ENCODE peak calls at places on chromosomes 5 and 9, in four cellular contexts. One of them, this sample, is unnamed. For H3K9me3, the result is how much of the 10 kb centered on the place peaks cover.

GRCh38 chr5:114450516-114450909 is 88.6 kb downstream of the KCNN2 start:
- DNase-seq in lower lobe of right lung: no peak
- DNase-seq in CD8-positive, alpha-beta memory T cell: no peak
- DNase-seq in heart right ventricle: no peak
- DNase-seq in this sample: no peak

GRCh38 chr5:5881294-5881693 is 458.8 kb downstream of the ICE1 start:
- DNase-seq in lower lobe of right lung: no peak
- DNase-seq in CD8-positive, alpha-beta memory T cell: no peak
- DNase-seq in heart right ventricle: no peak
- DNase-seq in this sample: no peak

GRCh38 chr9:14353222-14354056 is 39.5 kb upstream of the NFIB start:
- DNase-seq in lower lobe of right lung: peak
- DNase-seq in CD8-positive, alpha-beta memory T cell: peak
- DNase-seq in heart right ventricle: peak
- DNase-seq in this sample: peak

GRCh38 chr5:137708062-137708461 is 27.8 kb downstream of the KLHL3 start:
- DNase-seq in lower lobe of right lung: no peak
- DNase-seq in CD8-positive, alpha-beta memory T cell: no peak
- DNase-seq in heart right ventricle: no peak
- DNase-seq in this sample: no peak

GRCh38 chr9:70415041-70415440 is 584 bp upstream of the KLF9 start:
- DNase-seq in lower lobe of right lung: no peak
- DNase-seq in CD8-positive, alpha-beta memory T cell: no peak
- DNase-seq in heart right ventricle: no peak
- DNase-seq in this sample: no peak

GRCh38 chr5:9454012-9454481 is 91.8 kb downstream of the SEMA5A start:
- DNase-seq in lower lobe of right lung: no peak
- DNase-seq in CD8-positive, alpha-beta memory T cell: no peak
- DNase-seq in heart right ventricle: no peak
- DNase-seq in this sample: no peak

GRCh38 chr9:34993502-34994428 is 4.2 kb downstream of the DNAJB5 start:
- DNase-seq in lower lobe of right lung: no peak
- DNase-seq in CD8-positive, alpha-beta memory T cell: no peak
- DNase-seq in heart right ventricle: peak
- DNase-seq in this sample: no peak

GRCh38 chr5:171600736-171601265 is 181.4 kb downstream of the FGF18 start:
- DNase-seq in lower lobe of right lung: peak
- DNase-seq in CD8-positive, alpha-beta memory T cell: no peak
- DNase-seq in heart right ventricle: no peak
- DNase-seq in this sample: no peak

GRCh38 chr9:137083418-137084004 is 3.3 kb upstream of the MAN1B1 start:
- DNase-seq in lower lobe of right lung: no peak
- DNase-seq in CD8-positive, alpha-beta memory T cell: no peak
- DNase-seq in heart right ventricle: no peak
- DNase-seq in this sample: no peak

GRCh38 chr5:114174837-114175236 is 187.0 kb upstream of the KCNN2 start:
- DNase-seq in lower lobe of right lung: no peak
- DNase-seq in CD8-positive, alpha-beta memory T cell: no peak
- DNase-seq in heart right ventricle: no peak
- DNase-seq in this sample: no peak

GRCh38 chr5:98050583-98050982 is 722.9 kb upstream of the RGMB start:
- DNase-seq in lower lobe of right lung: no peak
- DNase-seq in CD8-positive, alpha-beta memory T cell: no peak
- DNase-seq in heart right ventricle: no peak
- DNase-seq in this sample: no peak

GRCh38 chr5:10599828-10600227 is 36.0 kb downstream of the ANKRD33B start:
- DNase-seq in lower lobe of right lung: no peak
- DNase-seq in CD8-positive, alpha-beta memory T cell: no peak
- DNase-seq in heart right ventricle: no peak
- DNase-seq in this sample: no peak

GRCh38 chr5:158013939-158014338 is 155.0 kb upstream of the CLINT1 start:
- DNase-seq in lower lobe of right lung: no peak
- DNase-seq in CD8-positive, alpha-beta memory T cell: no peak
- DNase-seq in heart right ventricle: no peak
- DNase-seq in this sample: no peak

GRCh38 chr9:111474385-111474784 is 9.8 kb downstream of the ECPAS start:
- DNase-seq in lower lobe of right lung: no peak
- DNase-seq in CD8-positive, alpha-beta memory T cell: no peak
- DNase-seq in heart right ventricle: no peak
- DNase-seq in this sample: no peak

GRCh38 chr5:92644271-92644886 is 936.6 kb downstream of the NR2F1-AS1 start:
- DNase-seq in lower lobe of right lung: no peak
- DNase-seq in CD8-positive, alpha-beta memory T cell: no peak
- DNase-seq in heart right ventricle: no peak
- DNase-seq in this sample: no peak

GRCh38 chr5:78405820-78406750 is 45.7 kb downstream of the SCAMP1 start:
- DNase-seq in lower lobe of right lung: no peak
- DNase-seq in CD8-positive, alpha-beta memory T cell: no peak
- DNase-seq in heart right ventricle: no peak
- DNase-seq in this sample: no peak

GRCh38 chr9:94922098-94922607 is 195.7 kb downstream of the AOPEP start:
- DNase-seq in lower lobe of right lung: peak
- DNase-seq in CD8-positive, alpha-beta memory T cell: no peak
- DNase-seq in heart right ventricle: no peak
- DNase-seq in this sample: no peak

GRCh38 chr5:6712136-6712581 is 1.1 kb upstream of the TENT4A start:
- DNase-seq in lower lobe of right lung: peak
- DNase-seq in CD8-positive, alpha-beta memory T cell: peak
- DNase-seq in heart right ventricle: peak
- DNase-seq in this sample: peak

GRCh38 chr5:116564322-116564721 is 10.3 kb downstream of the SEMA6A start:
- DNase-seq in lower lobe of right lung: no peak
- DNase-seq in CD8-positive, alpha-beta memory T cell: no peak
- DNase-seq in heart right ventricle: no peak
- DNase-seq in this sample: no peak

GRCh38 chr5:162512935-162513575 is 445.5 kb downstream of the GABRG2 start:
- DNase-seq in lower lobe of right lung: no peak
- DNase-seq in CD8-positive, alpha-beta memory T cell: no peak
- DNase-seq in heart right ventricle: no peak
- DNase-seq in this sample: no peak

GRCh38 chr5:140926211-140926902 is at the start of gene PCDHAC1:
- DNase-seq in lower lobe of right lung: peak
- DNase-seq in CD8-positive, alpha-beta memory T cell: no peak
- DNase-seq in heart right ventricle: peak
- DNase-seq in this sample: no peak

GRCh38 chr5:156329197-156329611 is 2.2 kb downstream of the SGCD start:
- DNase-seq in lower lobe of right lung: no peak
- DNase-seq in CD8-positive, alpha-beta memory T cell: no peak
- DNase-seq in heart right ventricle: peak
- DNase-seq in this sample: no peak

GRCh38 chr5:52334367-52334766 is 453.3 kb upstream of the ITGA1 start:
- DNase-seq in lower lobe of right lung: no peak
- DNase-seq in CD8-positive, alpha-beta memory T cell: no peak
- DNase-seq in heart right ventricle: no peak
- DNase-seq in this sample: no peak

GRCh38 chr9:22103650-22104575 is 94.8 kb upstream of the CDKN2B start:
- DNase-seq in lower lobe of right lung: no peak
- DNase-seq in CD8-positive, alpha-beta memory T cell: no peak
- DNase-seq in heart right ventricle: no peak
- DNase-seq in this sample: no peak

GRCh38 chr9:121399126-121399882 is 29.3 kb upstream of the STOM start:
- DNase-seq in lower lobe of right lung: no peak
- DNase-seq in CD8-positive, alpha-beta memory T cell: no peak
- DNase-seq in heart right ventricle: no peak
- DNase-seq in this sample: no peak

GRCh38 chr5:152119091-152119490 is 194.4 kb upstream of the GLRA1 start:
- DNase-seq in lower lobe of right lung: no peak
- DNase-seq in CD8-positive, alpha-beta memory T cell: no peak
- DNase-seq in heart right ventricle: no peak
- DNase-seq in this sample: no peak

GRCh38 chr9:127569819-127570401 is 42.2 kb upstream of the STXBP1 start:
- DNase-seq in lower lobe of right lung: no peak
- DNase-seq in CD8-positive, alpha-beta memory T cell: no peak
- DNase-seq in heart right ventricle: no peak
- DNase-seq in this sample: no peak

GRCh38 chr5:176184608-176185132 is 53.6 kb upstream of the SIMC1 start:
- DNase-seq in lower lobe of right lung: no peak
- DNase-seq in CD8-positive, alpha-beta memory T cell: no peak
- DNase-seq in heart right ventricle: no peak
- DNase-seq in this sample: no peak

GRCh38 chr5:170159101-170159698 is 53.5 kb downstream of the FOXI1 start:
- DNase-seq in lower lobe of right lung: no peak
- DNase-seq in CD8-positive, alpha-beta memory T cell: no peak
- DNase-seq in heart right ventricle: no peak
- DNase-seq in this sample: no peak

GRCh38 chr9:116055536-116055935 is 98.1 kb upstream of the PAPPA start:
- DNase-seq in lower lobe of right lung: no peak
- DNase-seq in CD8-positive, alpha-beta memory T cell: no peak
- DNase-seq in heart right ventricle: no peak
- DNase-seq in this sample: no peak

GRCh38 chr5:150672237-150672883 is 11.3 kb downstream of the MYOZ3 start:
- DNase-seq in lower lobe of right lung: no peak
- DNase-seq in CD8-positive, alpha-beta memory T cell: no peak
- DNase-seq in heart right ventricle: peak
- DNase-seq in this sample: no peak

GRCh38 chr9:108105885-108106284 is 616.3 kb upstream of the KLF4 start:
- DNase-seq in lower lobe of right lung: no peak
- DNase-seq in CD8-positive, alpha-beta memory T cell: no peak
- DNase-seq in heart right ventricle: no peak
- DNase-seq in this sample: no peak

GRCh38 chr5:146744358-146744757 is 134.2 kb downstream of the PPP2R2B start:
- DNase-seq in lower lobe of right lung: no peak
- DNase-seq in CD8-positive, alpha-beta memory T cell: no peak
- DNase-seq in heart right ventricle: no peak
- DNase-seq in this sample: no peak

GRCh38 chr9:134475051-134475790 is 149.0 kb downstream of the RXRA start:
- DNase-seq in lower lobe of right lung: peak
- DNase-seq in CD8-positive, alpha-beta memory T cell: no peak
- DNase-seq in heart right ventricle: peak
- DNase-seq in this sample: no peak

GRCh38 chr9:137485343-137486140 is 26.4 kb upstream of the NSMF start:
- DNase-seq in lower lobe of right lung: no peak
- DNase-seq in CD8-positive, alpha-beta memory T cell: no peak
- DNase-seq in heart right ventricle: no peak
- DNase-seq in this sample: no peak

GRCh38 chr9:9920425-9920824 is 692.4 kb downstream of the PTPRD start:
- DNase-seq in lower lobe of right lung: no peak
- DNase-seq in CD8-positive, alpha-beta memory T cell: no peak
- DNase-seq in heart right ventricle: no peak
- DNase-seq in this sample: no peak

GRCh38 chr5:5721881-5722280 is 299.4 kb downstream of the ICE1 start:
- DNase-seq in lower lobe of right lung: no peak
- DNase-seq in CD8-positive, alpha-beta memory T cell: no peak
- DNase-seq in heart right ventricle: no peak
- DNase-seq in this sample: no peak

GRCh38 chr5:1331861-1332405 is 13.0 kb downstream of the CLPTM1L start:
- DNase-seq in lower lobe of right lung: no peak
- DNase-seq in CD8-positive, alpha-beta memory T cell: no peak
- DNase-seq in heart right ventricle: no peak
- DNase-seq in this sample: no peak

GRCh38 chr5:1333986-1334385 is 10.9 kb downstream of the CLPTM1L start:
- DNase-seq in lower lobe of right lung: no peak
- DNase-seq in CD8-positive, alpha-beta memory T cell: no peak
- DNase-seq in heart right ventricle: no peak
- DNase-seq in this sample: no peak

GRCh38 chr5:1330146-1330846 is 14.6 kb downstream of the CLPTM1L start:
- DNase-seq in lower lobe of right lung: peak
- DNase-seq in CD8-positive, alpha-beta memory T cell: no peak
- DNase-seq in heart right ventricle: no peak
- DNase-seq in this sample: no peak

GRCh38 chr5:1330847-1331831 is 13.8 kb downstream of the CLPTM1L start:
- DNase-seq in lower lobe of right lung: no peak
- DNase-seq in CD8-positive, alpha-beta memory T cell: no peak
- DNase-seq in heart right ventricle: no peak
- DNase-seq in this sample: no peak

GRCh38 chr5:1332461-1333001 is 12.4 kb downstream of the CLPTM1L start:
- DNase-seq in lower lobe of right lung: no peak
- DNase-seq in CD8-positive, alpha-beta memory T cell: no peak
- DNase-seq in heart right ventricle: no peak
- DNase-seq in this sample: no peak
- H3K9me3 ChIP-seq in lower lobe of right lung: under half
- H3K9me3 ChIP-seq in CD8-positive, alpha-beta memory T cell: under half
- H3K9me3 ChIP-seq in heart right ventricle: under half
- H3K9me3 ChIP-seq in this sample: under half

GRCh38 chr9:91682806-91683205 is 259.2 kb upstream of the NFIL3 start:
- DNase-seq in lower lobe of right lung: no peak
- DNase-seq in CD8-positive, alpha-beta memory T cell: no peak
- DNase-seq in heart right ventricle: no peak
- DNase-seq in this sample: no peak
- H3K9me3 ChIP-seq in lower lobe of right lung: under half
- H3K9me3 ChIP-seq in CD8-positive, alpha-beta memory T cell: under half
- H3K9me3 ChIP-seq in heart right ventricle: under half
- H3K9me3 ChIP-seq in this sample: under half

GRCh38 chr5:27474054-27474323 is 435.6 kb upstream of the CDH9 start:
- DNase-seq in lower lobe of right lung: no peak
- DNase-seq in CD8-positive, alpha-beta memory T cell: no peak
- DNase-seq in heart right ventricle: no peak
- DNase-seq in this sample: no peak
- H3K9me3 ChIP-seq in lower lobe of right lung: under half
- H3K9me3 ChIP-seq in CD8-positive, alpha-beta memory T cell: under half
- H3K9me3 ChIP-seq in heart right ventricle: half or more
- H3K9me3 ChIP-seq in this sample: under half

GRCh38 chr9:135909371-135909770 is 2.0 kb upstream of the CAMSAP1 start:
- DNase-seq in lower lobe of right lung: no peak
- DNase-seq in CD8-positive, alpha-beta memory T cell: no peak
- DNase-seq in heart right ventricle: no peak
- DNase-seq in this sample: no peak
- H3K9me3 ChIP-seq in lower lobe of right lung: under half
- H3K9me3 ChIP-seq in CD8-positive, alpha-beta memory T cell: under half
- H3K9me3 ChIP-seq in heart right ventricle: under half
- H3K9me3 ChIP-seq in this sample: under half

GRCh38 chr9:123696476-123696875 is 233.4 kb downstream of the DENND1A start:
- DNase-seq in lower lobe of right lung: no peak
- DNase-seq in CD8-positive, alpha-beta memory T cell: no peak
- DNase-seq in heart right ventricle: no peak
- DNase-seq in this sample: no peak
- H3K9me3 ChIP-seq in lower lobe of right lung: under half
- H3K9me3 ChIP-seq in CD8-positive, alpha-beta memory T cell: under half
- H3K9me3 ChIP-seq in heart right ventricle: under half
- H3K9me3 ChIP-seq in this sample: under half

GRCh38 chr9:11269036-11269435 is 656.2 kb upstream of the PTPRD start:
- DNase-seq in lower lobe of right lung: no peak
- DNase-seq in CD8-positive, alpha-beta memory T cell: no peak
- DNase-seq in heart right ventricle: no peak
- DNase-seq in this sample: no peak
- H3K9me3 ChIP-seq in lower lobe of right lung: under half
- H3K9me3 ChIP-seq in CD8-positive, alpha-beta memory T cell: under half
- H3K9me3 ChIP-seq in heart right ventricle: under half
- H3K9me3 ChIP-seq in this sample: under half

DNA sequence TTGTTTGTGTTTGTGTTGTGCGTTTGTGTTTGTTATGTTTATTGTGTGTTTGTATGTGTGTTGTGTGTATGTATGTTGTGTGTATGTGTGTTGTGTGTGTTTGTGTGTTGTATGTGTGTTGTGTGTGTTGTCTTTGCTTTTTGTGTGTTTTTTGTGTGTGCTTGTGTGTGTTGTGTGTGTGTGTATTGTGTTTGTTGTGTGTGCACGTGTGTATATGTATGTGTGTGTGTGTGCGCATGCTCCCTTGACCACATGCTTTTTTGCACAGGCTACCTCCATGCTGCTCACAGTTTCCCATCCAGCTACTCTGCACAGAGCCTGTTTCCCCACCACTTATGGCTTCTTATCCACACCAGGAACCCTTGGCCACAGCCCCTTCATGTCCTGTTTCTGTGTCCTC is 720.0 kb upstream of the ADAMTS16 start:
- DNase-seq in lower lobe of right lung: no peak
- DNase-seq in CD8-positive, alpha-beta memory T cell: no peak
- DNase-seq in heart right ventricle: no peak
- DNase-seq in this sample: no peak
- H3K9me3 ChIP-seq in lower lobe of right lung: under half
- H3K9me3 ChIP-seq in CD8-positive, alpha-beta memory T cell: under half
- H3K9me3 ChIP-seq in heart right ventricle: under half
- H3K9me3 ChIP-seq in this sample: under half

This sample was measured in T-helper 17 cell.